ENCODE peak calls at places on chromosomes 4 and X, in six cellular contexts. G, M, S, F, Q and V are unnamed samples.
A peak's percentile ranks its signal among the peaks of the same experiment; 100 is the strongest.

GRCh38 chr4:148923881-148924280 is 481.7 kb upstream of the NR3C2 start:
- DNase-seq in F (no peak), M (no peak), S (no peak), G (no peak), Q (no peak), V (no peak)

GRCh38 chrX:67601771-67602170 is 58.0 kb downstream of the AR start:
- DNase-seq in Q (no peak), S (no peak), M (no peak), F (no peak), G (no peak), V (no peak)

GRCh38 chr4:23171971-23172370 is 479.2 kb downstream of the GBA3 start:
- DNase-seq in G (no peak), S (no peak), M (no peak), F (no peak), Q (no peak), V (no peak)

GRCh38 chr4:112520598-112521122 is 4.7 kb upstream of the NEUROG2 start:
- DNase-seq in S (no peak), F (no peak), G (no peak), M (no peak), Q (no peak), V (no peak)

GRCh38 chr4:41509411-41510008 is 28.4 kb upstream of the LIMCH1 start:
- DNase-seq in M (no peak), G (no peak), Q (no peak), F (no peak), S (peak; percentile 53), V (no peak)

GRCh38 chr4:54685810-54686209 is 28.1 kb downstream of the KIT start:
- DNase-seq in Q (no peak), S (no peak), G (no peak), M (no peak), F (no peak), V (no peak)

GRCh38 chr4:147678796-147679549 is 5.0 kb downstream of the PRMT9 start:
- DNase-seq in Q (no peak), M (peak; percentile 7), G (no peak), F (no peak), S (no peak), V (no peak)

GRCh38 chrX:153474718-153475117 is 4.3 kb upstream of the HAUS7 start:
- DNase-seq in G (peak; percentile 6), S (peak; percentile 77), F (peak; percentile 22), M (no peak), Q (peak; percentile 42), V (no peak)

GRCh38 chrX:18973527-18974192 is 10.3 kb downstream of the PHKA2 start:
- DNase-seq in G (no peak), S (no peak), Q (peak; percentile 20), M (no peak), F (no peak), V (no peak)

GRCh38 chrX:16114640-16115039 is 8.7 kb upstream of the GRPR start:
- DNase-seq in F (no peak), S (no peak), M (no peak), Q (no peak), G (no peak), V (no peak)

GRCh38 chr4:159698336-159698735 is 595.5 kb downstream of the RAPGEF2 start:
- DNase-seq in S (no peak), F (no peak), G (no peak), Q (no peak), M (no peak), V (no peak)

GRCh38 chrX:65874110-65874509 is 165.8 kb downstream of the VSIG4 start:
- DNase-seq in Q (no peak), G (no peak), S (no peak), M (no peak), F (no peak), V (no peak)

GRCh38 chr4:6538586-6538985 is 36.4 kb upstream of the MAN2B2 start:
- DNase-seq in G (no peak), F (no peak), S (no peak), Q (no peak), M (no peak), V (no peak)

GRCh38 chr4:153643406-153644016 is 40.6 kb upstream of the TLR2 start:
- DNase-seq in S (no peak), M (peak; percentile 34), F (no peak), Q (no peak), G (no peak), V (peak; percentile 60)

GRCh38 chr4:61335364-61335763 is 135.2 kb downstream of the ADGRL3 start:
- DNase-seq in S (no peak), F (no peak), Q (no peak), M (no peak), G (no peak), V (no peak)

GRCh38 chr4:118888666-118889312 is at the start of gene SYNPO2:
- DNase-seq in G (no peak), M (peak; percentile 85), Q (peak; percentile 81), F (no peak), S (peak; percentile 82), V (peak; percentile 16)

GRCh38 chrX:154046262-154046771 is 26.6 kb upstream of the IRAK1 start:
- DNase-seq in F (no peak), M (no peak), Q (peak; percentile 62), G (no peak), S (peak; percentile 26), V (peak; percentile 78)

GRCh38 chrX:6708041-6708440 is 173.1 kb upstream of the VCX3A start:
- DNase-seq in F (no peak), S (no peak), G (no peak), M (no peak), Q (no peak), V (no peak)

GRCh38 chrX:131985526-131986049 is 37.5 kb upstream of the STK26 start:
- DNase-seq in Q (no peak), M (peak; percentile 7), G (no peak), S (no peak), F (no peak), V (no peak)

GRCh38 chr4:57080781-57081650 is 29.2 kb downstream of the IGFBP7 start:
- DNase-seq in F (no peak), Q (no peak), G (no peak), S (no peak), M (no peak), V (peak; percentile 84)

GRCh38 chr4:170336238-170336775 is 246.6 kb upstream of the AADAT start:
- DNase-seq in Q (no peak), F (no peak), M (peak; percentile 31), S (no peak), G (no peak), V (no peak)

GRCh38 chr4:150852237-150852636 is 162.8 kb downstream of the LRBA start:
- DNase-seq in Q (no peak), M (no peak), G (no peak), S (no peak), F (no peak), V (no peak)

GRCh38 chr4:151675366-151676060 is 85.3 kb downstream of the GATB start:
- DNase-seq in Q (no peak), S (no peak), G (no peak), M (peak; percentile 39), F (no peak), V (no peak)

GRCh38 chr4:51942108-51942832 is 77.9 kb downstream of the LRRC66 start:
- DNase-seq in G (no peak), S (no peak), M (no peak), F (no peak), Q (no peak), V (no peak)

GRCh38 chrX:123990169-123990568 is 28.7 kb downstream of the STAG2 start:
- DNase-seq in G (no peak), S (no peak), Q (no peak), M (no peak), F (no peak), V (no peak)

GRCh38 chr4:30924521-30924920 is 204.4 kb downstream of the PCDH7 start:
- DNase-seq in G (no peak), M (no peak), Q (no peak), S (no peak), F (no peak), V (no peak)

GRCh38 chrX:133698298-133698697 is 283.0 kb upstream of the GPC4 start:
- DNase-seq in Q (no peak), F (no peak), M (peak; percentile 19), S (no peak), G (no peak), V (no peak)

GRCh38 chr4:85005865-85006377 is 39.4 kb upstream of the WDFY3 start:
- DNase-seq in S (no peak), F (no peak), Q (no peak), M (no peak), G (no peak), V (no peak)

GRCh38 chr4:138188406-138189084 is 53.6 kb downstream of the SLC7A11 start:
- DNase-seq in M (no peak), Q (no peak), G (no peak), F (no peak), S (no peak), V (no peak)

GRCh38 chr4:101345271-101345595 is 2.1 kb downstream of the PPP3CA start:
- DNase-seq in F (no peak), G (no peak), M (no peak), Q (no peak), S (no peak), V (no peak)

GRCh38 chrX:38895775-38896174 is 94.5 kb downstream of the MID1IP1 start:
- DNase-seq in S (no peak), M (no peak), Q (no peak), F (no peak), G (no peak), V (no peak)

GRCh38 chr4:164287173-164287572 is 466.8 kb upstream of the SMIM31 start:
- DNase-seq in S (no peak), M (no peak), Q (no peak), F (no peak), G (no peak), V (no peak)

GRCh38 chr4:48178931-48179330 is 44.9 kb upstream of the TXK start:
- DNase-seq in Q (no peak), M (no peak), G (no peak), S (no peak), F (no peak), V (no peak)

GRCh38 chr4:99483636-99484035 is 27.2 kb upstream of the C4orf17 start:
- DNase-seq in F (no peak), G (no peak), S (no peak), Q (no peak), M (no peak), V (no peak)

GRCh38 chr4:7852568-7853185 is 87.0 kb downstream of the AFAP1 start:
- DNase-seq in G (no peak), Q (no peak), F (no peak), S (no peak), M (no peak), V (no peak)